ENCODE peak calls at places on chromosomes 12 and 14, in eight cellular contexts. One of them, this sample, is unnamed.

GRCh38 chr12:101759396-101760047 is 20.3 kb upstream of the SYCP3 start:
- DNase-seq in body of pancreas: peak; percentile 17
- DNase-seq in psoas muscle: no peak
- DNase-seq in AG04449: no peak
- DNase-seq in right lobe of liver: no peak
- DNase-seq in lower lobe of right lung: no peak
- DNase-seq in H1: no peak
- DNase-seq in BJ: no peak
- DNase-seq in this sample: no peak

GRCh38 chr14:89973234-89973823 is 17.6 kb downstream of the TDP1 start:
- DNase-seq in body of pancreas: peak; percentile 54
- DNase-seq in psoas muscle: peak; percentile 74
- DNase-seq in AG04449: no peak
- DNase-seq in right lobe of liver: peak; percentile 62
- DNase-seq in lower lobe of right lung: peak; percentile 62
- DNase-seq in H1: no peak
- DNase-seq in BJ: no peak
- DNase-seq in this sample: peak; percentile 64

GRCh38 chr14:105483300-105484068 is 3.2 kb upstream of the CRIP1 start:
- DNase-seq in body of pancreas: no peak
- DNase-seq in psoas muscle: no peak
- DNase-seq in AG04449: no peak
- DNase-seq in right lobe of liver: no peak
- DNase-seq in lower lobe of right lung: no peak
- DNase-seq in H1: no peak
- DNase-seq in BJ: no peak
- DNase-seq in this sample: no peak

GRCh38 chr14:75204106-75204505 is 27.7 kb upstream of the TMED10 start:
- DNase-seq in body of pancreas: no peak
- DNase-seq in psoas muscle: no peak
- DNase-seq in AG04449: no peak
- DNase-seq in right lobe of liver: no peak
- DNase-seq in lower lobe of right lung: no peak
- DNase-seq in H1: no peak
- DNase-seq in BJ: peak; percentile 39
- DNase-seq in this sample: no peak

GRCh38 chr12:69047990-69048389 is 115.0 kb upstream of the CPM start:
- DNase-seq in body of pancreas: no peak
- DNase-seq in psoas muscle: no peak
- DNase-seq in AG04449: no peak
- DNase-seq in right lobe of liver: no peak
- DNase-seq in lower lobe of right lung: no peak
- DNase-seq in H1: no peak
- DNase-seq in BJ: no peak
- DNase-seq in this sample: no peak

GRCh38 chr12:97805086-97805485 is 342.5 kb downstream of the RMST start:
- DNase-seq in body of pancreas: no peak
- DNase-seq in psoas muscle: no peak
- DNase-seq in AG04449: no peak
- DNase-seq in right lobe of liver: no peak
- DNase-seq in lower lobe of right lung: no peak
- DNase-seq in H1: no peak
- DNase-seq in BJ: no peak
- DNase-seq in this sample: no peak

GRCh38 chr12:63874897-63875296 is 30.4 kb downstream of the SRGAP1 start:
- DNase-seq in body of pancreas: no peak
- DNase-seq in psoas muscle: no peak
- DNase-seq in AG04449: no peak
- DNase-seq in right lobe of liver: no peak
- DNase-seq in lower lobe of right lung: no peak
- DNase-seq in H1: no peak
- DNase-seq in BJ: no peak
- DNase-seq in this sample: no peak

GRCh38 chr12:122026706-122027328 is 5.1 kb downstream of the BCL7A start:
- DNase-seq in body of pancreas: peak; percentile 16
- DNase-seq in psoas muscle: no peak
- DNase-seq in AG04449: no peak
- DNase-seq in right lobe of liver: no peak
- DNase-seq in lower lobe of right lung: no peak
- DNase-seq in H1: no peak
- DNase-seq in BJ: no peak
- DNase-seq in this sample: no peak

GRCh38 chr12:49673446-49674317 is 33.5 kb downstream of the FMNL3 start:
- DNase-seq in body of pancreas: peak; percentile 93
- DNase-seq in psoas muscle: peak; percentile 95
- DNase-seq in AG04449: no peak
- DNase-seq in right lobe of liver: peak; percentile 70
- DNase-seq in lower lobe of right lung: peak; percentile 89
- DNase-seq in H1: no peak
- DNase-seq in BJ: peak; percentile 73
- DNase-seq in this sample: peak; percentile 89

GRCh38 chr14:101460521-101460920 is 100.8 kb upstream of the DIO3 start:
- DNase-seq in body of pancreas: no peak
- DNase-seq in psoas muscle: no peak
- DNase-seq in AG04449: no peak
- DNase-seq in right lobe of liver: no peak
- DNase-seq in lower lobe of right lung: no peak
- DNase-seq in H1: no peak
- DNase-seq in BJ: no peak
- DNase-seq in this sample: no peak

GRCh38 chr12:92080390-92081285 is 65.0 kb downstream of the BTG1 start:
- DNase-seq in body of pancreas: no peak
- DNase-seq in psoas muscle: no peak
- DNase-seq in AG04449: peak; percentile 91
- DNase-seq in right lobe of liver: no peak
- DNase-seq in lower lobe of right lung: no peak
- DNase-seq in H1: no peak
- DNase-seq in BJ: peak; percentile 99
- DNase-seq in this sample: peak; percentile 45

GRCh38 chr14:79043194-79043889 is 873.2 kb downstream of the NRXN3 start:
- DNase-seq in body of pancreas: no peak
- DNase-seq in psoas muscle: no peak
- DNase-seq in AG04449: no peak
- DNase-seq in right lobe of liver: no peak
- DNase-seq in lower lobe of right lung: no peak
- DNase-seq in H1: no peak
- DNase-seq in BJ: no peak
- DNase-seq in this sample: no peak

GRCh38 chr12:761276-761675 is 8.9 kb downstream of the WNK1 start:
- DNase-seq in body of pancreas: no peak
- DNase-seq in psoas muscle: no peak
- DNase-seq in AG04449: no peak
- DNase-seq in right lobe of liver: no peak
- DNase-seq in lower lobe of right lung: no peak
- DNase-seq in H1: no peak
- DNase-seq in BJ: no peak
- DNase-seq in this sample: no peak

GRCh38 chr12:100555722-100556121 is 17.8 kb upstream of the GAS2L3 start:
- DNase-seq in body of pancreas: peak; percentile 40
- DNase-seq in psoas muscle: no peak
- DNase-seq in AG04449: no peak
- DNase-seq in right lobe of liver: no peak
- DNase-seq in lower lobe of right lung: no peak
- DNase-seq in H1: no peak
- DNase-seq in BJ: no peak
- DNase-seq in this sample: no peak

GRCh38 chr12:100553851-100554404 is 19.6 kb upstream of the GAS2L3 start:
- DNase-seq in body of pancreas: no peak
- DNase-seq in psoas muscle: no peak
- DNase-seq in AG04449: no peak
- DNase-seq in right lobe of liver: peak; percentile 43
- DNase-seq in lower lobe of right lung: no peak
- DNase-seq in H1: no peak
- DNase-seq in BJ: no peak
- DNase-seq in this sample: no peak

GRCh38 chr12:100557357-100557756 is 16.1 kb upstream of the GAS2L3 start:
- DNase-seq in body of pancreas: no peak
- DNase-seq in psoas muscle: no peak
- DNase-seq in AG04449: no peak
- DNase-seq in right lobe of liver: no peak
- DNase-seq in lower lobe of right lung: no peak
- DNase-seq in H1: no peak
- DNase-seq in BJ: no peak
- DNase-seq in this sample: no peak

DNA sequence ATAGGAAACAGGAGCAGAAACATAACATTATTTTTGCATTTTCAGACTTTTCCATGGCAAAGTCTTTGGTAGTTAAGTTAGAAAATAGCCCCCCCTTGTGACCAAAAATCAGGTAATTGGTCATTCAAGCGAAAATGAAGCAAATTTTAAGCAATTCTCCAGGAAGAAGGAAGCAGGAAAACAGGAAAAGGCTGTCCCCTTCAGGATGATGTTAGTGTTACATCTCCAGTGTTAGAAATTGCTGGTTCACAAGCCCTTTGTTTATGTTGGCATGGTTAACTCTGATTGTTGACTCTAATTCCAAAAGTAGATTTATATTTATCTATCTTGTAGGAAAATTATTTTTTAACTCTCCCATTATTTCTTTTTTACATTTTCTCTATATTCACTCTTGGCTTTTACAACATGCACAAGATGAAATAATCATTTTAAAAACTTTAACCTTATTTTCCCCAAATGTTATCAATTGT is 18.8 kb upstream of the GAS2L3 start:
- DNase-seq in body of pancreas: peak; percentile 69
- DNase-seq in psoas muscle: no peak
- DNase-seq in AG04449: peak; percentile 63
- DNase-seq in right lobe of liver: no peak
- DNase-seq in lower lobe of right lung: no peak
- DNase-seq in H1: no peak
- DNase-seq in BJ: peak; percentile 68
- DNase-seq in this sample: peak; percentile 83
- TF ChIP-seq CTCF in body of pancreas: peak; percentile 93
- TF ChIP-seq CTCF in psoas muscle: peak; percentile 61
- TF ChIP-seq CTCF in AG04449: peak; percentile 73
- TF ChIP-seq CTCF in right lobe of liver: peak; percentile 87
- TF ChIP-seq CTCF in lower lobe of right lung: peak; percentile 78
- TF ChIP-seq CTCF in H1: peak; percentile 94
- TF ChIP-seq CTCF in BJ: peak; percentile 87
- TF ChIP-seq CTCF in this sample: peak; percentile 95

GRCh38 chr12:57549203-57549908 is 488 bp upstream of the KIF5A start:
- DNase-seq in body of pancreas: no peak
- DNase-seq in psoas muscle: no peak
- DNase-seq in AG04449: no peak
- DNase-seq in right lobe of liver: no peak
- DNase-seq in lower lobe of right lung: no peak
- DNase-seq in H1: no peak
- DNase-seq in BJ: no peak
- DNase-seq in this sample: no peak

GRCh38 chr12:57550628-57551549 is 1.0 kb downstream of the KIF5A start:
- DNase-seq in body of pancreas: no peak
- DNase-seq in psoas muscle: no peak
- DNase-seq in AG04449: no peak
- DNase-seq in right lobe of liver: no peak
- DNase-seq in lower lobe of right lung: no peak
- DNase-seq in H1: no peak
- DNase-seq in BJ: no peak
- DNase-seq in this sample: no peak

GRCh38 chr12:57548488-57548887 is 1.4 kb upstream of the KIF5A start:
- DNase-seq in body of pancreas: no peak
- DNase-seq in psoas muscle: no peak
- DNase-seq in AG04449: no peak
- DNase-seq in right lobe of liver: no peak
- DNase-seq in lower lobe of right lung: no peak
- DNase-seq in H1: no peak
- DNase-seq in BJ: no peak
- DNase-seq in this sample: no peak

GRCh38 chr12:57551637-57552305 is 1.9 kb downstream of the KIF5A start:
- DNase-seq in body of pancreas: no peak
- DNase-seq in psoas muscle: no peak
- DNase-seq in AG04449: no peak
- DNase-seq in right lobe of liver: no peak
- DNase-seq in lower lobe of right lung: no peak
- DNase-seq in H1: no peak
- DNase-seq in BJ: no peak
- DNase-seq in this sample: no peak

DNA sequence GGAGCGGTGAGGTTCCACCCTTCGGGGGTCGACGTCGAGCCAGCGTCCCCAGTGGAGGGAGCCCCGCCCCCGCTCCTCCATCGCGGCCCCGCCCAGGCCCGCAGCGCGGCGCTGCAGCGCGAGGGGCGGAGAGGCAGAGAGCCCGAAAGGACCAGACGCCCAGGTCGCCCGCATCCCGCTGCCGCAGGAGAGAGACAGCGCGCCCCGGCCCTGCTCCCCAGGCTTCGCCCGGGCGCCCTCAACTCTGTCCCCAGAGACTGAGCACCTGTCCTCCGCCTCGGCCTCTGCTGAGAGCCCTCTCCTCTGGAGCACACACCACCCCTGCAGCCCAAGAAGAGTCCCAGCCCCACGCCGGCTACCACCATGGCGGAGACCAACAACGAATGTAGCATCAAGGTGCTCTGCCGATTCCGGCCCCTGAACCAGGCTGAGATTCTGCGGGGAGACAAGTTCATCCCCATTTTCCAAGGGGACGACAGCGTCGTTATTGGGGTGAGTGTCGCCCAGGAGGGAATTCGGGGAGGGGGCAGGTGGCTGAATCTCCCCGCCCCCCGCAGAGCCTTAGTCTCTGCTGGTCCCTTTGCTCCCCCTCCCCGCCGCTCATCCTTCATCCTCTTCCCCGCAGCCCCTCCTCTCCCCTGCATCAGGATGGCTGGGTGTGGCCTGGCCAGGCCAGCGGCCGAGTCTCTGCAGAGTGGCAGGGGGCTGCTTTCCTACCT is at the start of gene KIF5A:
- DNase-seq in body of pancreas: no peak
- DNase-seq in psoas muscle: peak; percentile 60
- DNase-seq in AG04449: no peak
- DNase-seq in right lobe of liver: peak; percentile 42
- DNase-seq in lower lobe of right lung: peak; percentile 56
- DNase-seq in H1: no peak
- DNase-seq in BJ: no peak
- DNase-seq in this sample: no peak
- H3K4me3 ChIP-seq in body of pancreas: no peak within 1 kb of the TSS
- H3K4me3 ChIP-seq in psoas muscle: peak within 1 kb of the TSS; percentile 57
- H3K4me3 ChIP-seq in AG04449: peak within 1 kb of the TSS; percentile 62
- H3K4me3 ChIP-seq in right lobe of liver: peak within 1 kb of the TSS; percentile 22
- H3K4me3 ChIP-seq in lower lobe of right lung: peak within 1 kb of the TSS; percentile 53
- H3K4me3 ChIP-seq in H1: peak within 1 kb of the TSS; percentile 96
- H3K4me3 ChIP-seq in BJ: peak within 1 kb of the TSS; percentile 42
- H3K4me3 ChIP-seq in this sample: peak within 1 kb of the TSS; percentile 65

DNA sequence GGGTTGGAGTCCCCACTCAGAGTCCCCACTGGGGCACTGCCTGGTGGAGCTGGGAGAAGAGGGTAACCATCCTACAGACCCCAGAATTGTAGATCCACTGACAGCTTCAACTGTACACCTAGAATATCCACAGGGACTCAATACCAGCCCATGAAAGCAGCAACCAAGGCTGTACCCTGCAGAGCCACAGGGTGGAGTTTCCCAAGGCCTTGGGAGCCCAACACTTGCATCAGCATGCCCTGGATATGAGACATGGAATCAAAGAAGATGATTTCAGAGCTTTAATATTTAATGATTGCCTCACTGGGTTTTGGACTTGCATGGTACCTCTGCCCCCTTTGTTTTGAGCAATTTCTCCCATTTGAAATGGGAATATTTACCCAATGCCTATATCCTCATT is 80.4 kb downstream of the RASSF9 start:
- DNase-seq in body of pancreas: no peak
- DNase-seq in psoas muscle: no peak
- DNase-seq in AG04449: no peak
- DNase-seq in right lobe of liver: no peak
- DNase-seq in lower lobe of right lung: no peak
- DNase-seq in H1: no peak
- DNase-seq in BJ: no peak
- DNase-seq in this sample: no peak
- TF ChIP-seq CTCF in body of pancreas: no peak
- TF ChIP-seq CTCF in psoas muscle: no peak
- TF ChIP-seq CTCF in AG04449: peak; percentile 33
- TF ChIP-seq CTCF in right lobe of liver: no peak
- TF ChIP-seq CTCF in lower lobe of right lung: no peak
- TF ChIP-seq CTCF in H1: no peak
- TF ChIP-seq CTCF in BJ: no peak
- TF ChIP-seq CTCF in this sample: no peak

GRCh38 chr12:111434680-111435338 is 29.1 kb downstream of the SH2B3 start:
- DNase-seq in body of pancreas: peak; percentile 70
- DNase-seq in psoas muscle: peak; percentile 84
- DNase-seq in AG04449: no peak
- DNase-seq in right lobe of liver: peak; percentile 85
- DNase-seq in lower lobe of right lung: no peak
- DNase-seq in H1: no peak
- DNase-seq in BJ: no peak
- DNase-seq in this sample: no peak
- H3K4me3 ChIP-seq in body of pancreas: no peak overlapping the region
- H3K4me3 ChIP-seq in psoas muscle: peak overlapping the region; percentile 49
- H3K4me3 ChIP-seq in AG04449: peak overlapping the region; percentile 29
- H3K4me3 ChIP-seq in right lobe of liver: no peak overlapping the region
- H3K4me3 ChIP-seq in lower lobe of right lung: no peak overlapping the region
- H3K4me3 ChIP-seq in H1: no peak overlapping the region
- H3K4me3 ChIP-seq in BJ: no peak overlapping the region
- H3K4me3 ChIP-seq in this sample: no peak overlapping the region

This sample was measured in astrocyte of the cerebellum.